ENCODE peak calls at places on chromosomes 1 and 21, in eight cellular contexts. M, P, T, X, Z, S, L and O are unnamed samples.

GRCh38 chr1:166479052-166479631 is 312.3 kb upstream of the FAM78B start:
- DNase-seq in M (peak), P (peak), T (peak), X (peak), Z (peak), S (peak), L (peak), O (no peak)

GRCh38 chr1:8733463-8733862 is 84.0 kb downstream of the RERE start:
- DNase-seq in M (no peak), P (no peak), T (no peak), X (no peak), Z (no peak), S (no peak), L (no peak), O (no peak)

GRCh38 chr1:18792747-18793146 is 66.7 kb downstream of the TAS1R2 start:
- DNase-seq in M (no peak), P (no peak), T (no peak), X (no peak), Z (no peak), S (no peak), L (no peak), O (no peak)

GRCh38 chr1:186925881-186926676 is 97.3 kb downstream of the PLA2G4A start:
- DNase-seq in M (no peak), P (no peak), T (peak), X (no peak), Z (no peak), S (peak), L (no peak), O (no peak)

GRCh38 chr1:185561629-185562028 is 172.6 kb upstream of the HMCN1 start:
- DNase-seq in M (peak), P (no peak), T (no peak), X (no peak), Z (no peak), S (peak), L (no peak), O (no peak)

GRCh38 chr1:173052681-173053196 is 2.0 kb upstream of the TNFSF18 start:
- DNase-seq in M (peak), P (no peak), T (no peak), X (no peak), Z (no peak), S (no peak), L (peak), O (no peak)

GRCh38 chr1:24970926-24971530 is 41.0 kb upstream of the RUNX3 start:
- DNase-seq in M (no peak), P (no peak), T (no peak), X (no peak), Z (no peak), S (no peak), L (no peak), O (no peak)

GRCh38 chr1:96366516-96366915 is 355.1 kb upstream of the PTBP2 start:
- DNase-seq in M (no peak), P (no peak), T (peak), X (no peak), Z (no peak), S (no peak), L (no peak), O (no peak)

GRCh38 chr1:161157867-161158266 is 1.4 kb upstream of the USP21 start:
- DNase-seq in M (no peak), P (no peak), T (no peak), X (no peak), Z (no peak), S (no peak), L (no peak), O (no peak)

GRCh38 chr1:189851806-189852367 is 625.8 kb downstream of the BRINP3 start:
- DNase-seq in M (peak), P (no peak), T (no peak), X (no peak), Z (no peak), S (no peak), L (peak), O (no peak)

GRCh38 chr1:230757856-230758704 is 10.9 kb downstream of the CAPN9 start:
- DNase-seq in M (no peak), P (no peak), T (no peak), X (no peak), Z (no peak), S (no peak), L (no peak), O (no peak)

GRCh38 chr1:100219879-100220278 is 29.8 kb downstream of the DBT start:
- DNase-seq in M (no peak), P (no peak), T (peak), X (no peak), Z (no peak), S (no peak), L (no peak), O (no peak)

GRCh38 chr1:174872615-174873058 is 127.1 kb upstream of the CACYBP start:
- DNase-seq in M (no peak), P (no peak), T (no peak), X (no peak), Z (no peak), S (no peak), L (peak), O (no peak)

GRCh38 chr21:43866233-43866632 is 1.2 kb downstream of the AGPAT3 start:
- DNase-seq in M (no peak), P (peak), T (peak), X (peak), Z (no peak), S (peak), L (no peak), O (no peak)